ENCODE peak calls at places on chromosome 11, in seven cellular contexts. One of them, this sample, is unnamed.

GRCh38 chr11:32173435-32173834 is 82.6 kb downstream of the RCN1 start:
- DNase-seq in T-cell: no peak
- DNase-seq in activated CD4-positive, alpha-beta T cell treated with anti-CD3 and anti-CD28 coated beads for 36 hours: peak
- DNase-seq in AG04449: no peak
- DNase-seq in IMR-90: peak
- DNase-seq in Daoy: peak
- DNase-seq in posterior vena cava: no peak
- DNase-seq in this sample: no peak

GRCh38 chr11:17827006-17827405 is 92.4 kb downstream of the KCNC1 start:
- DNase-seq in T-cell: no peak
- DNase-seq in activated CD4-positive, alpha-beta T cell treated with anti-CD3 and anti-CD28 coated beads for 36 hours: no peak
- DNase-seq in AG04449: no peak
- DNase-seq in Daoy: no peak
- DNase-seq in posterior vena cava: no peak
- DNase-seq in IMR-90: no peak
- DNase-seq in this sample: no peak

GRCh38 chr11:2211113-2211971 is 39.7 kb upstream of the TH start:
- DNase-seq in T-cell: no peak
- DNase-seq in AG04449: no peak
- DNase-seq in IMR-90: no peak
- DNase-seq in Daoy: no peak
- DNase-seq in activated CD4-positive, alpha-beta T cell treated with anti-CD3 and anti-CD28 coated beads for 36 hours: no peak
- DNase-seq in posterior vena cava: peak
- DNase-seq in this sample: peak

GRCh38 chr11:44311339-44312261 is 1.7 kb upstream of the ALX4 start:
- DNase-seq in IMR-90: no peak
- DNase-seq in activated CD4-positive, alpha-beta T cell treated with anti-CD3 and anti-CD28 coated beads for 36 hours: no peak
- DNase-seq in Daoy: no peak
- DNase-seq in AG04449: no peak
- DNase-seq in posterior vena cava: no peak
- DNase-seq in T-cell: no peak
- DNase-seq in this sample: no peak

GRCh38 chr11:120717623-120718022 is 206.1 kb downstream of the GRIK4 start:
- DNase-seq in AG04449: no peak
- DNase-seq in Daoy: no peak
- DNase-seq in T-cell: no peak
- DNase-seq in activated CD4-positive, alpha-beta T cell treated with anti-CD3 and anti-CD28 coated beads for 36 hours: no peak
- DNase-seq in IMR-90: no peak
- DNase-seq in posterior vena cava: no peak
- DNase-seq in this sample: no peak

GRCh38 chr11:43116071-43116470 is 195.7 kb upstream of the API5 start:
- DNase-seq in Daoy: no peak
- DNase-seq in activated CD4-positive, alpha-beta T cell treated with anti-CD3 and anti-CD28 coated beads for 36 hours: no peak
- DNase-seq in posterior vena cava: no peak
- DNase-seq in IMR-90: no peak
- DNase-seq in AG04449: no peak
- DNase-seq in T-cell: no peak
- DNase-seq in this sample: no peak

GRCh38 chr11:69462106-69463045 is 19.1 kb upstream of the LINC01488 start:
- DNase-seq in AG04449: no peak
- DNase-seq in IMR-90: no peak
- DNase-seq in activated CD4-positive, alpha-beta T cell treated with anti-CD3 and anti-CD28 coated beads for 36 hours: no peak
- DNase-seq in Daoy: no peak
- DNase-seq in T-cell: no peak
- DNase-seq in posterior vena cava: peak
- DNase-seq in this sample: no peak

GRCh38 chr11:2912498-2912897 is 16.7 kb downstream of the PHLDA2 start:
- DNase-seq in IMR-90: peak
- DNase-seq in posterior vena cava: no peak
- DNase-seq in activated CD4-positive, alpha-beta T cell treated with anti-CD3 and anti-CD28 coated beads for 36 hours: no peak
- DNase-seq in T-cell: no peak
- DNase-seq in Daoy: peak
- DNase-seq in AG04449: peak
- DNase-seq in this sample: peak

GRCh38 chr11:64770120-64770519 is 8.2 kb downstream of the SF1 start:
- DNase-seq in AG04449: no peak
- DNase-seq in activated CD4-positive, alpha-beta T cell treated with anti-CD3 and anti-CD28 coated beads for 36 hours: no peak
- DNase-seq in Daoy: no peak
- DNase-seq in posterior vena cava: no peak
- DNase-seq in IMR-90: no peak
- DNase-seq in T-cell: no peak
- DNase-seq in this sample: no peak

GRCh38 chr11:1727088-1727690 is 23.2 kb downstream of the IFITM10 start:
- DNase-seq in IMR-90: no peak
- DNase-seq in posterior vena cava: peak
- DNase-seq in T-cell: no peak
- DNase-seq in AG04449: no peak
- DNase-seq in Daoy: peak
- DNase-seq in activated CD4-positive, alpha-beta T cell treated with anti-CD3 and anti-CD28 coated beads for 36 hours: no peak
- DNase-seq in this sample: no peak

GRCh38 chr11:58958500-58958899 is 19.2 kb downstream of the GLYATL1 start:
- DNase-seq in posterior vena cava: no peak
- DNase-seq in T-cell: peak
- DNase-seq in activated CD4-positive, alpha-beta T cell treated with anti-CD3 and anti-CD28 coated beads for 36 hours: peak
- DNase-seq in IMR-90: no peak
- DNase-seq in AG04449: no peak
- DNase-seq in Daoy: peak
- DNase-seq in this sample: no peak

GRCh38 chr11:119509277-119509841 is 86.4 kb upstream of the THY1 start:
- DNase-seq in Daoy: peak
- DNase-seq in IMR-90: peak
- DNase-seq in activated CD4-positive, alpha-beta T cell treated with anti-CD3 and anti-CD28 coated beads for 36 hours: no peak
- DNase-seq in AG04449: no peak
- DNase-seq in posterior vena cava: no peak
- DNase-seq in T-cell: no peak
- DNase-seq in this sample: no peak

GRCh38 chr11:33827206-33827605 is 52.9 kb upstream of the FBXO3 start:
- DNase-seq in Daoy: no peak
- DNase-seq in T-cell: no peak
- DNase-seq in AG04449: no peak
- DNase-seq in activated CD4-positive, alpha-beta T cell treated with anti-CD3 and anti-CD28 coated beads for 36 hours: no peak
- DNase-seq in IMR-90: no peak
- DNase-seq in posterior vena cava: no peak
- DNase-seq in this sample: no peak

GRCh38 chr11:73178681-73179080 is 36.6 kb upstream of the FCHSD2 start:
- DNase-seq in activated CD4-positive, alpha-beta T cell treated with anti-CD3 and anti-CD28 coated beads for 36 hours: no peak
- DNase-seq in IMR-90: no peak
- DNase-seq in Daoy: no peak
- DNase-seq in T-cell: no peak
- DNase-seq in AG04449: no peak
- DNase-seq in posterior vena cava: peak
- DNase-seq in this sample: no peak